ENCODE peak calls at places on chromosome 2, in seven cellular contexts. One of them, this sample, is unnamed.
A peak's percentile ranks its signal among the peaks of the same experiment; 100 is the strongest.

GRCh38 chr2:10297950-10298349 is 4.8 kb upstream of the HPCAL1 start:
- DNase-seq in IMR-90: peak; percentile 97
- DNase-seq in astrocyte of the cerebellum: no peak
- DNase-seq in fibroblast of pulmonary artery: peak; percentile 87
- DNase-seq in A549: peak; percentile 77
- DNase-seq in GM06990: no peak
- DNase-seq in neural crest cell: no peak
- DNase-seq in this sample: peak; percentile 91

GRCh38 chr2:9618410-9618809 is 12.4 kb downstream of the YWHAQ start:
- DNase-seq in IMR-90: no peak
- DNase-seq in A549: no peak
- DNase-seq in neural crest cell: no peak
- DNase-seq in GM06990: no peak
- DNase-seq in astrocyte of the cerebellum: no peak
- DNase-seq in fibroblast of pulmonary artery: no peak
- DNase-seq in this sample: no peak

GRCh38 chr2:207142461-207142860 is 23.3 kb downstream of the KLF7 start:
- DNase-seq in IMR-90: no peak
- DNase-seq in neural crest cell: no peak
- DNase-seq in fibroblast of pulmonary artery: peak; percentile 44
- DNase-seq in astrocyte of the cerebellum: no peak
- DNase-seq in A549: no peak
- DNase-seq in GM06990: no peak
- DNase-seq in this sample: no peak

GRCh38 chr2:17814601-17815000 is 1.7 kb upstream of the MSGN1 start:
- DNase-seq in neural crest cell: no peak
- DNase-seq in A549: no peak
- DNase-seq in fibroblast of pulmonary artery: no peak
- DNase-seq in GM06990: no peak
- DNase-seq in IMR-90: no peak
- DNase-seq in astrocyte of the cerebellum: no peak
- DNase-seq in this sample: no peak

GRCh38 chr2:27960237-27960912 is 69.8 kb downstream of the BABAM2 start:
- DNase-seq in astrocyte of the cerebellum: peak; percentile 91
- DNase-seq in A549: no peak
- DNase-seq in neural crest cell: no peak
- DNase-seq in fibroblast of pulmonary artery: peak; percentile 89
- DNase-seq in IMR-90: peak; percentile 93
- DNase-seq in GM06990: no peak
- DNase-seq in this sample: peak; percentile 81

GRCh38 chr2:106342801-106343200 is 125.4 kb downstream of the RGPD3 start:
- DNase-seq in neural crest cell: no peak
- DNase-seq in fibroblast of pulmonary artery: no peak
- DNase-seq in IMR-90: no peak
- DNase-seq in astrocyte of the cerebellum: no peak
- DNase-seq in A549: no peak
- DNase-seq in GM06990: no peak
- DNase-seq in this sample: no peak

GRCh38 chr2:211085056-211085680 is 528.8 kb downstream of the CPS1 start:
- DNase-seq in IMR-90: peak; percentile 1
- DNase-seq in fibroblast of pulmonary artery: peak; percentile 62
- DNase-seq in A549: peak; percentile 8
- DNase-seq in GM06990: no peak
- DNase-seq in astrocyte of the cerebellum: peak; percentile 20
- DNase-seq in neural crest cell: no peak
- DNase-seq in this sample: peak; percentile 17

GRCh38 chr2:109230980-109231420 is 102.0 kb downstream of the SH3RF3 start:
- DNase-seq in A549: no peak
- DNase-seq in IMR-90: no peak
- DNase-seq in GM06990: no peak
- DNase-seq in astrocyte of the cerebellum: no peak
- DNase-seq in neural crest cell: no peak
- DNase-seq in fibroblast of pulmonary artery: no peak
- DNase-seq in this sample: no peak

GRCh38 chr2:237691200-237691907 is 64.0 kb downstream of the LRRFIP1 start:
- DNase-seq in astrocyte of the cerebellum: no peak
- DNase-seq in GM06990: no peak
- DNase-seq in fibroblast of pulmonary artery: no peak
- DNase-seq in neural crest cell: peak; percentile 27
- DNase-seq in A549: no peak
- DNase-seq in IMR-90: no peak
- DNase-seq in this sample: no peak

GRCh38 chr2:236749346-236749745 is 179.7 kb downstream of the ACKR3 start:
- DNase-seq in astrocyte of the cerebellum: peak; percentile 54
- DNase-seq in A549: no peak
- DNase-seq in fibroblast of pulmonary artery: no peak
- DNase-seq in IMR-90: peak; percentile 46
- DNase-seq in neural crest cell: no peak
- DNase-seq in GM06990: no peak
- DNase-seq in this sample: no peak

GRCh38 chr2:157194097-157194688 is 63.3 kb upstream of the GALNT5 start:
- DNase-seq in neural crest cell: peak; percentile 9
- DNase-seq in A549: peak; percentile 20
- DNase-seq in GM06990: peak; percentile 22
- DNase-seq in fibroblast of pulmonary artery: peak; percentile 88
- DNase-seq in IMR-90: peak; percentile 72
- DNase-seq in astrocyte of the cerebellum: peak; percentile 64
- DNase-seq in this sample: peak; percentile 51

GRCh38 chr2:30336978-30337841 is 105.9 kb downstream of the LBH start:
- DNase-seq in astrocyte of the cerebellum: no peak
- DNase-seq in A549: no peak
- DNase-seq in GM06990: peak; percentile 86
- DNase-seq in neural crest cell: no peak
- DNase-seq in fibroblast of pulmonary artery: no peak
- DNase-seq in IMR-90: peak; percentile 36
- DNase-seq in this sample: no peak

GRCh38 chr2:105175231-105175630 is 66.3 kb upstream of the GPR45 start:
- DNase-seq in neural crest cell: no peak
- DNase-seq in fibroblast of pulmonary artery: no peak
- DNase-seq in A549: no peak
- DNase-seq in IMR-90: no peak
- DNase-seq in GM06990: no peak
- DNase-seq in astrocyte of the cerebellum: no peak
- DNase-seq in this sample: no peak

GRCh38 chr2:191391171-191391570 is 146.0 kb downstream of the MYO1B start:
- DNase-seq in IMR-90: no peak
- DNase-seq in astrocyte of the cerebellum: no peak
- DNase-seq in fibroblast of pulmonary artery: no peak
- DNase-seq in A549: no peak
- DNase-seq in neural crest cell: no peak
- DNase-seq in GM06990: no peak
- DNase-seq in this sample: no peak

GRCh38 chr2:194545978-194546377 is 1111.0 kb upstream of the SLC39A10 start:
- DNase-seq in IMR-90: no peak
- DNase-seq in astrocyte of the cerebellum: no peak
- DNase-seq in A549: no peak
- DNase-seq in GM06990: no peak
- DNase-seq in fibroblast of pulmonary artery: peak; percentile 15
- DNase-seq in neural crest cell: no peak
- DNase-seq in this sample: no peak
- TF ChIP-seq CTCF in IMR-90: peak; percentile 10
- TF ChIP-seq CTCF in astrocyte of the cerebellum: no peak
- TF ChIP-seq CTCF in A549: peak; percentile 31
- TF ChIP-seq CTCF in GM06990: no peak
- TF ChIP-seq CTCF in fibroblast of pulmonary artery: peak; percentile 7
- TF ChIP-seq CTCF in neural crest cell: peak; percentile 60
- TF ChIP-seq CTCF in this sample: peak; percentile 53

GRCh38 chr2:111626037-111626861 is 257.7 kb downstream of the ANAPC1 start:
- DNase-seq in fibroblast of pulmonary artery: no peak
- DNase-seq in A549: no peak
- DNase-seq in astrocyte of the cerebellum: no peak
- DNase-seq in IMR-90: peak; percentile 16
- DNase-seq in neural crest cell: no peak
- DNase-seq in GM06990: no peak
- DNase-seq in this sample: no peak
- TF ChIP-seq CTCF in fibroblast of pulmonary artery: no peak
- TF ChIP-seq CTCF in A549: no peak
- TF ChIP-seq CTCF in astrocyte of the cerebellum: no peak
- TF ChIP-seq CTCF in IMR-90: no peak
- TF ChIP-seq CTCF in neural crest cell: no peak
- TF ChIP-seq CTCF in GM06990: no peak
- TF ChIP-seq CTCF in this sample: no peak

DNA sequence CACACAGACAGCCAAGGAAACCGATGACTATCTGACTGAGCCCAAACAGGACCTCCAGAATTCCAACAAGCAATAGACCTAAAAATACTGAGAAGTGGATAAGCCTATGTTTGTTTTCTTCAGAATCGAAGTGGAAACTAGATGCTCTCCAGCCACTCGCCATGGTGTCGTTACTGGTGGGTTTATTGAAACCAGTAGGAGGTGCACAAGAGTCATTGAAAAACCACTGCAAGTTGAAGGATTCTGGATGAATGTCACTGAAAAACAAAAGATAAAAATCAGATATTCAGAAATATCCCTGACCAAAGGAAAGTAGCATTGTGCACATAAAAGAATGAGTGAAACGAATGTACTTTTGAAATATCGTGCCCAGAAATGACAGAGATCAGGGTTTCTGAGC is 15.3 kb downstream of the TM4SF20 start:
- DNase-seq in neural crest cell: no peak
- DNase-seq in A549: no peak
- DNase-seq in fibroblast of pulmonary artery: no peak
- DNase-seq in astrocyte of the cerebellum: no peak
- DNase-seq in IMR-90: no peak
- DNase-seq in GM06990: no peak
- DNase-seq in this sample: no peak
- TF ChIP-seq CTCF in neural crest cell: peak; percentile 29
- TF ChIP-seq CTCF in A549: peak; percentile 49
- TF ChIP-seq CTCF in fibroblast of pulmonary artery: peak; percentile 18
- TF ChIP-seq CTCF in astrocyte of the cerebellum: no peak
- TF ChIP-seq CTCF in IMR-90: peak; percentile 6
- TF ChIP-seq CTCF in GM06990: peak; percentile 22
- TF ChIP-seq CTCF in this sample: peak; percentile 63

DNA sequence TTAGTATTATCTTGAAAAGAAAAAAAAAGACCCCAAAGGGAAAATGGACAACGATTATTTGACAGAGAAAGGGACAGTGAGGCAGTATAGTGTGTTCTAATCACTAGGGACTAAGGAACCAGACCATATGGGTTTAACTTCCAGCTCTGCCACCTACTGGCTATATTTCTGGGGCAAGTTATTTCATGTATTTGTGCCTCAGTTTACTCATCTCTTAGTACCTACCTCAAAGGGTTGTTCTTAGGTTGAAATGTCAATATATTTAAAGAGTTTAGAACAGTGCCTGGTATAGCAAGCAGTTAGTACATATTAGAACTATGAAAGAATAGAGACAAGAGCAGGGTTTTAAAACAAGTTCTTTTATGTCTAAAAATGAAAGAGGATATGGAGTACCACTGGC is 42.7 kb downstream of the PRKD3 start:
- DNase-seq in astrocyte of the cerebellum: no peak
- DNase-seq in neural crest cell: no peak
- DNase-seq in fibroblast of pulmonary artery: no peak
- DNase-seq in IMR-90: no peak
- DNase-seq in GM06990: no peak
- DNase-seq in A549: no peak
- DNase-seq in this sample: no peak
- TF ChIP-seq CTCF in astrocyte of the cerebellum: no peak
- TF ChIP-seq CTCF in neural crest cell: no peak
- TF ChIP-seq CTCF in fibroblast of pulmonary artery: no peak
- TF ChIP-seq CTCF in IMR-90: no peak
- TF ChIP-seq CTCF in GM06990: peak; percentile 37
- TF ChIP-seq CTCF in A549: peak; percentile 16
- TF ChIP-seq CTCF in this sample: peak; percentile 47

DNA sequence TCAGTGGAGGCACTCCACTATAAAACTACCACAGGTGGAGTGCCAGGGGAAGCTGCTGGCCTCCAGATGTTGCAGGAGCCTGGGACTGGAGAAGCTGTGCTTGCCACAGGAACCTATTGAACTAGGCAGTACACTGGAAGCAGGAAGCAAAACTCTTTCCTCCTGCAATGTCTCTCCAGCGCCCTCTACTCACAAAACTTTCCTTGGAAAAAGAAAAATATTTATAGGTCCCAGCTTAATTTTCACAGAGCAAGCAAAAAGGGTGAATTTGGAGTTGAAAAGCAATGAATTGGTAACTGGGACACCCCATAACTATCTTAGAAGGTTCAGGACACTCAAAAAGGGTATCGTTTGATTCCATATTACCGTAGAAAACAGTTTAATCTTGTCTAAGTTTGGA is 33.2 kb upstream of the REEP1 start:
- DNase-seq in neural crest cell: no peak
- DNase-seq in IMR-90: no peak
- DNase-seq in fibroblast of pulmonary artery: no peak
- DNase-seq in A549: no peak
- DNase-seq in GM06990: no peak
- DNase-seq in astrocyte of the cerebellum: no peak
- DNase-seq in this sample: no peak
- TF ChIP-seq CTCF in neural crest cell: no peak
- TF ChIP-seq CTCF in IMR-90: no peak
- TF ChIP-seq CTCF in fibroblast of pulmonary artery: no peak
- TF ChIP-seq CTCF in A549: no peak
- TF ChIP-seq CTCF in GM06990: peak; percentile 3
- TF ChIP-seq CTCF in astrocyte of the cerebellum: no peak
- TF ChIP-seq CTCF in this sample: peak; percentile 16

DNA sequence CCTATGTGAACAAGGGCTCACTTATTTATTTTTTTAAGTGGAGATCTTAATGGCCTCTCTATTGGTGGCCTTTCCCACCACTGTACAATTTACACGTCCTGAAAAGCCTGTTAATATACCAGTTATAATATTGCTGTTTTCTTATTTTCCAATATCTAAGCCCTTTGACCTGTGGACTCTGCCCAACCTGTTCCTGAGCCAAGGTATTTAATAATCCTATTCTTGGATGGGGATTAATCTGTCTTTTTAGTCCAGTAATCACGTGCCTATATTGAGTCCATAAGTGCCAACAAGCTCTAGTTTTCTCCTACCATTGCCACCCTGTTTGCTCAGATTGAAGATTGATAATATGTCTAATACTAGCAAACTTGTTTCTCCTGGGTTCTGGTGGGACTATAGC is 42.7 kb downstream of the MBD5 start:
- DNase-seq in GM06990: no peak
- DNase-seq in fibroblast of pulmonary artery: no peak
- DNase-seq in A549: no peak
- DNase-seq in neural crest cell: no peak
- DNase-seq in astrocyte of the cerebellum: no peak
- DNase-seq in IMR-90: no peak
- DNase-seq in this sample: no peak
- TF ChIP-seq CTCF in GM06990: no peak
- TF ChIP-seq CTCF in fibroblast of pulmonary artery: no peak
- TF ChIP-seq CTCF in A549: no peak
- TF ChIP-seq CTCF in neural crest cell: no peak
- TF ChIP-seq CTCF in astrocyte of the cerebellum: no peak
- TF ChIP-seq CTCF in IMR-90: no peak
- TF ChIP-seq CTCF in this sample: no peak